ENCODE peak calls at places on chromosomes 6 and 20, in four cellular contexts. H, U, F and O are unnamed samples. For H3K4me1 and H3K36me3, the result is how much of the 10 kb centered on the place peaks cover.

GRCh38 chr6:162727347-162728176 is at the start of the genes PACRG and PRKN:
- DNase-seq in F (peak), U (peak), H (peak), O (peak)

GRCh38 chr20:29878281-29878741 is 1379.2 kb upstream of the DEFB115 start:
- DNase-seq in U (peak), H (peak), F (peak), O (no peak)

GRCh38 chr20:53656653-53657288 is 63.1 kb upstream of the ZNF217 start:
- DNase-seq in U (no peak), H (no peak), F (no peak), O (no peak)

GRCh38 chr6:150813319-150813992 is 52.0 kb upstream of the MTHFD1L start:
- DNase-seq in H (no peak), U (no peak), F (no peak), O (no peak)

GRCh38 chr6:15793288-15793687 is 130.5 kb upstream of the DTNBP1 start:
- DNase-seq in U (no peak), F (no peak), H (no peak), O (peak)

GRCh38 chr6:15299430-15300131 is 53.7 kb downstream of the JARID2 start:
- DNase-seq in F (no peak), H (peak), U (no peak), O (peak)

GRCh38 chr6:159066479-159066878 is 21.7 kb upstream of the TAGAP start:
- DNase-seq in F (peak), U (no peak), H (no peak), O (no peak)

GRCh38 chr6:130600880-130601341 is 226.3 kb upstream of the SMLR1 start:
- DNase-seq in U (no peak), H (no peak), F (no peak), O (no peak)

GRCh38 chr6:13172294-13172693 is 156.0 kb downstream of the TBC1D7 start:
- DNase-seq in F (no peak), H (no peak), U (no peak), O (no peak)

GRCh38 chr6:144321839-144322591 is 36.9 kb downstream of the UTRN start:
- DNase-seq in F (no peak), U (peak), H (no peak), O (no peak)

GRCh38 chr20:4607287-4607713 is 114.4 kb upstream of the PRND start:
- DNase-seq in H (peak), F (peak), U (peak), O (peak)

GRCh38 chr6:63440594-63440993 is 120.8 kb upstream of the LGSN start:
- DNase-seq in U (no peak), H (no peak), F (no peak), O (no peak)

GRCh38 chr6:63442870-63443269 is 123.1 kb upstream of the LGSN start:
- DNase-seq in U (no peak), H (no peak), F (no peak), O (no peak)

GRCh38 chr6:63437058-63437457 is 117.3 kb upstream of the LGSN start:
- DNase-seq in F (no peak), U (no peak), H (no peak), O (no peak)

GRCh38 chr6:63441266-63441956 is 121.6 kb upstream of the LGSN start:
- DNase-seq in U (peak), F (no peak), H (no peak), O (no peak)

DNA sequence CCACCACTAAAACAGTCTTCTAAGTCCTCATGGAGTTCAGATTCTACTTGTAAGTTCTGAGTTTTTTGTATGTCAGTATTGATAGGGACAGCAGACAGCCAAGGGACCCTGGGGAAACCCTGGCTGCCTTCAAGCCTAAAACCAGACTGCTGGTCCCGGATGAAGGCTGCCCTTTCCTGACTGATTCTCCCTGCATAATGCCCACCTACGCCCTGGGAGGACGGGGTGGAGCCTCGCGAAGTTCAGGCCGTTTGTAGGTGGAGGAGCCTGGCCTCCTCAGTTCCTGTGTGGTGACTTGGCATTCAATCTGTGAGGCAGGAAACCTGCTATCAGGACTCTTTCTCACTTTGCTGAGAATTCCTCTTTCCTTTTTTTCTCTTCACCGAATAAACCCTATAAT is 120.3 kb upstream of the LGSN start:
- DNase-seq in H (no peak), U (no peak), F (no peak), O (no peak)
- H3K4me1 ChIP-seq in H (under half), U (under half), F (under half), O (under half)

GRCh38 chr6:34324738-34325444 is 67.6 kb downstream of the NUDT3 start:
- DNase-seq in U (peak), H (no peak), F (no peak), O (no peak)
- H3K4me3 ChIP-seq in U (no peak), H (no peak), F (no peak), O (no peak)

GRCh38 chr20:48952656-48953055 is 31.1 kb downstream of the ARFGEF2 start:
- DNase-seq in H (no peak), F (no peak), U (no peak), O (no peak)
- H3K36me3 ChIP-seq in H (under half), F (under half), U (under half), O (under half)

GRCh38 chr20:25047766-25048165 is 10.2 kb downstream of the ACSS1 start:
- DNase-seq in U (no peak), F (no peak), H (peak), O (peak)

GRCh38 chr20:25048519-25048952 is 9.4 kb downstream of the ACSS1 start:
- DNase-seq in H (peak), F (peak), U (no peak), O (no peak)

GRCh38 chr20:25050501-25051350 is 7.2 kb downstream of the ACSS1 start:
- DNase-seq in U (no peak), H (peak), F (no peak), O (no peak)

GRCh38 chr20:25050082-25050481 is 7.9 kb downstream of the ACSS1 start:
- DNase-seq in H (no peak), U (no peak), F (no peak), O (no peak)

GRCh38 chr20:25049261-25050060 is 8.5 kb downstream of the ACSS1 start:
- DNase-seq in F (no peak), U (no peak), H (peak), O (no peak)
- H3K4me1 ChIP-seq in F (half or more), U (under half), H (half or more), O (under half)

GRCh38 chr6:137489410-137490371 is 4.5 kb downstream of the OLIG3 start:
- DNase-seq in F (no peak), H (no peak), U (peak), O (no peak)

GRCh38 chr6:137491478-137491877 is 2.7 kb downstream of the OLIG3 start:
- DNase-seq in F (no peak), U (peak), H (no peak), O (no peak)

GRCh38 chr6:137492289-137492688 is 1.9 kb downstream of the OLIG3 start:
- DNase-seq in U (peak), F (no peak), H (no peak), O (no peak)

GRCh38 chr6:137490506-137490905 is 3.7 kb downstream of the OLIG3 start:
- DNase-seq in F (no peak), H (no peak), U (peak), O (no peak)

DNA sequence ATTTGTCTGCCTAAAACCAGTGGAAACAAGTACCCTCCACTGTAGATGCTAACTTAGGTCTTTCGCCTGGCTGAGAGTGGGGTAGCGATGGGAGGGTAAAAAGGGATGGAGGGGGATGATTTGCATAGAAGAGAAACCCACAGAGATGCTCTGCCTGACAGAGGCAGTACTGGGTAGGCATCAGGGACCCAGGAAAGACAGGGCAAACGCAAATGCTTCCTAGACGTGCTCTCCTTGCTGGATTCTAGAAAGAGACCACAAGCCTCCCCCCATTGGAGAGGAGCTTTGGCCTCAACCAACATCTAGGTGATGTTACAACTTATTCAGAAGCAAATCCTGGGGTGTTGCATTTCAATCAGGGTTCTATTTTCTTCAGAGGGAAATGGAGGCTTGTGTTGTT is 3.2 kb downstream of the OLIG3 start:
- DNase-seq in U (peak), F (no peak), H (no peak), O (no peak)
- H3K4me3 ChIP-seq in U (no peak), F (no peak), H (no peak), O (no peak)

GRCh38 chr6:126038234-126038633 is 51.9 kb downstream of the TRMT11 start:
- DNase-seq in F (no peak), U (no peak), H (no peak), O (no peak)
- H3K36me3 ChIP-seq in F (under half), U (under half), H (under half), O (under half)